ENCODE peak calls at places on chromosomes 16 and 17, in six cellular contexts. Z, J, E, X, M and F are unnamed samples.

GRCh38 chr16:1723450-1724147 is 17.6 kb downstream of the MAPK8IP3 start:
- DNase-seq in Z (no peak), J (no peak), E (no peak), X (peak; percentile 44), M (peak; percentile 22), F (no peak)

GRCh38 chr16:79272141-79272577 is 328.4 kb downstream of the MAF start:
- DNase-seq in Z (no peak), J (no peak), E (no peak), X (no peak), M (no peak), F (no peak)

GRCh38 chr17:61400058-61400785 is 579 bp downstream of the TBX2 start:
- DNase-seq in Z (peak; percentile 39), J (no peak), E (no peak), X (no peak), M (no peak), F (no peak)

GRCh38 chr16:10120953-10121352 is 61.3 kb downstream of the GRIN2A start:
- DNase-seq in Z (no peak), J (no peak), E (no peak), X (no peak), M (no peak), F (no peak)

GRCh38 chr16:19809121-19809635 is 75.5 kb downstream of the GPRC5B start:
- DNase-seq in Z (no peak), J (no peak), E (peak; percentile 18), X (no peak), M (peak; percentile 18), F (no peak)

GRCh38 chr16:1458336-1458976 is 14.1 kb upstream of the CCDC154 start:
- DNase-seq in Z (no peak), J (no peak), E (no peak), X (no peak), M (peak; percentile 66), F (no peak)

GRCh38 chr17:13374203-13375143 is 227.3 kb downstream of the HS3ST3A1 start:
- DNase-seq in Z (no peak), J (no peak), E (no peak), X (no peak), M (peak; percentile 42), F (no peak)

GRCh38 chr16:46916980-46917379 is 32.8 kb downstream of the GPT2 start:
- DNase-seq in Z (no peak), J (no peak), E (no peak), X (no peak), M (no peak), F (no peak)

GRCh38 chr17:29918922-29919856 is 10.8 kb downstream of the SSH2 start:
- DNase-seq in Z (no peak), J (no peak), E (peak; percentile 45), X (no peak), M (peak; percentile 56), F (no peak)

GRCh38 chr16:65280988-65281530 is 159.2 kb upstream of the CDH11 start:
- DNase-seq in Z (no peak), J (no peak), E (no peak), X (no peak), M (no peak), F (no peak)

GRCh38 chr17:42920106-42920900 is 19.7 kb downstream of the G6PC1 start:
- DNase-seq in Z (no peak), J (no peak), E (no peak), X (no peak), M (no peak), F (no peak)

GRCh38 chr17:82449136-82449882 is 1.2 kb downstream of the CYBC1 start:
- DNase-seq in Z (no peak), J (peak; percentile 53), E (no peak), X (peak; percentile 32), M (no peak), F (no peak)

GRCh38 chr16:52532384-52532783 is 14.6 kb downstream of the TOX3 start:
- DNase-seq in Z (no peak), J (no peak), E (no peak), X (no peak), M (no peak), F (no peak)

GRCh38 chr16:66713076-66713475 is 16.5 kb upstream of the CMTM4 start:
- DNase-seq in Z (no peak), J (no peak), E (no peak), X (no peak), M (peak; percentile 54), F (no peak)

GRCh38 chr16:86479419-86479818 is 30.9 kb upstream of the FOXF1 start:
- DNase-seq in Z (no peak), J (no peak), E (no peak), X (no peak), M (peak; percentile 17), F (no peak)

GRCh38 chr17:38752119-38752929 is at the start of gene PSMB3:
- DNase-seq in Z (peak; percentile 99), J (peak; percentile 93), E (peak; percentile 96), X (peak; percentile 97), M (peak; percentile 100), F (peak; percentile 100)

GRCh38 chr17:73595068-73595865 is 49.0 kb downstream of the SDK2 start:
- DNase-seq in Z (no peak), J (no peak), E (no peak), X (no peak), M (peak; percentile 62), F (no peak)

GRCh38 chr17:31308372-31308905 is 5.4 kb downstream of the EVI2B start:
- DNase-seq in Z (no peak), J (no peak), E (no peak), X (peak; percentile 42), M (no peak), F (no peak)